ENCODE peak calls at places on chromosomes 2 and 18, in ten cellular contexts. One of them, this sample, is unnamed. For H3K4me1, the result is how much of the 10 kb centered on the place peaks cover.

GRCh38 chr2:203675086-203675485 is 31.4 kb upstream of the CD28 start:
- DNase-seq in right atrium auricular region: no peak
- DNase-seq in fibroblast of lung: peak
- DNase-seq in left ventricle myocardium inferior: no peak
- DNase-seq in adrenal gland: no peak
- DNase-seq in A549: no peak
- DNase-seq in uterus: no peak
- DNase-seq in astrocyte: peak
- DNase-seq in CD8-positive, alpha-beta memory T cell: no peak
- DNase-seq in A673: no peak
- DNase-seq in this sample: no peak

GRCh38 chr2:3377279-3377611 is 373 bp downstream of the EIPR1 start:
- DNase-seq in right atrium auricular region: no peak
- DNase-seq in fibroblast of lung: peak
- DNase-seq in left ventricle myocardium inferior: no peak
- DNase-seq in adrenal gland: no peak
- DNase-seq in A549: peak
- DNase-seq in uterus: no peak
- DNase-seq in astrocyte: peak
- DNase-seq in CD8-positive, alpha-beta memory T cell: no peak
- DNase-seq in A673: peak
- DNase-seq in this sample: no peak

GRCh38 chr2:68330691-68331090 is 10.9 kb upstream of the CNRIP1 start:
- DNase-seq in right atrium auricular region: no peak
- DNase-seq in fibroblast of lung: peak
- DNase-seq in left ventricle myocardium inferior: no peak
- DNase-seq in adrenal gland: no peak
- DNase-seq in A549: no peak
- DNase-seq in uterus: no peak
- DNase-seq in astrocyte: peak
- DNase-seq in CD8-positive, alpha-beta memory T cell: no peak
- DNase-seq in A673: no peak
- DNase-seq in this sample: no peak

GRCh38 chr2:70716131-70716766 is 51.8 kb downstream of the ADD2 start:
- DNase-seq in right atrium auricular region: peak
- DNase-seq in fibroblast of lung: no peak
- DNase-seq in left ventricle myocardium inferior: peak
- DNase-seq in adrenal gland: no peak
- DNase-seq in A549: no peak
- DNase-seq in uterus: no peak
- DNase-seq in astrocyte: no peak
- DNase-seq in CD8-positive, alpha-beta memory T cell: no peak
- DNase-seq in A673: no peak
- DNase-seq in this sample: no peak

GRCh38 chr18:74790451-74790850 is 192.8 kb downstream of the ZNF407 start:
- DNase-seq in right atrium auricular region: no peak
- DNase-seq in fibroblast of lung: no peak
- DNase-seq in left ventricle myocardium inferior: no peak
- DNase-seq in adrenal gland: no peak
- DNase-seq in A549: no peak
- DNase-seq in uterus: no peak
- DNase-seq in astrocyte: no peak
- DNase-seq in CD8-positive, alpha-beta memory T cell: no peak
- DNase-seq in A673: no peak
- DNase-seq in this sample: no peak

GRCh38 chr2:231347081-231347480 is 48.4 kb upstream of the B3GNT7 start:
- DNase-seq in right atrium auricular region: no peak
- DNase-seq in fibroblast of lung: no peak
- DNase-seq in left ventricle myocardium inferior: no peak
- DNase-seq in adrenal gland: no peak
- DNase-seq in A549: no peak
- DNase-seq in uterus: no peak
- DNase-seq in astrocyte: no peak
- DNase-seq in CD8-positive, alpha-beta memory T cell: no peak
- DNase-seq in A673: no peak
- DNase-seq in this sample: no peak

GRCh38 chr2:112995346-112995920 is 9.8 kb upstream of the IL36A start:
- DNase-seq in right atrium auricular region: no peak
- DNase-seq in fibroblast of lung: no peak
- DNase-seq in left ventricle myocardium inferior: no peak
- DNase-seq in adrenal gland: no peak
- DNase-seq in A549: no peak
- DNase-seq in uterus: no peak
- DNase-seq in astrocyte: no peak
- DNase-seq in CD8-positive, alpha-beta memory T cell: no peak
- DNase-seq in A673: no peak
- DNase-seq in this sample: no peak

GRCh38 chr2:27095745-27096651 is 9.4 kb downstream of the KHK start:
- DNase-seq in right atrium auricular region: peak
- DNase-seq in fibroblast of lung: peak
- DNase-seq in left ventricle myocardium inferior: peak
- DNase-seq in adrenal gland: peak
- DNase-seq in A549: peak
- DNase-seq in uterus: peak
- DNase-seq in astrocyte: no peak
- DNase-seq in CD8-positive, alpha-beta memory T cell: no peak
- DNase-seq in A673: peak
- DNase-seq in this sample: no peak

GRCh38 chr2:239343946-239344856 is 56.6 kb downstream of the HDAC4 start:
- DNase-seq in right atrium auricular region: no peak
- DNase-seq in fibroblast of lung: peak
- DNase-seq in left ventricle myocardium inferior: no peak
- DNase-seq in adrenal gland: no peak
- DNase-seq in A549: no peak
- DNase-seq in uterus: peak
- DNase-seq in astrocyte: peak
- DNase-seq in CD8-positive, alpha-beta memory T cell: no peak
- DNase-seq in A673: no peak
- DNase-seq in this sample: no peak

GRCh38 chr18:7002107-7002506 is 115.5 kb downstream of the LAMA1 start:
- DNase-seq in right atrium auricular region: no peak
- DNase-seq in fibroblast of lung: no peak
- DNase-seq in left ventricle myocardium inferior: no peak
- DNase-seq in adrenal gland: no peak
- DNase-seq in A549: no peak
- DNase-seq in uterus: no peak
- DNase-seq in astrocyte: no peak
- DNase-seq in CD8-positive, alpha-beta memory T cell: no peak
- DNase-seq in A673: no peak
- DNase-seq in this sample: no peak

GRCh38 chr2:113692698-113693428 is 63.6 kb downstream of the SLC35F5 start:
- DNase-seq in right atrium auricular region: no peak
- DNase-seq in fibroblast of lung: no peak
- DNase-seq in left ventricle myocardium inferior: no peak
- DNase-seq in adrenal gland: no peak
- DNase-seq in A549: no peak
- DNase-seq in uterus: no peak
- DNase-seq in astrocyte: no peak
- DNase-seq in CD8-positive, alpha-beta memory T cell: no peak
- DNase-seq in A673: no peak
- DNase-seq in this sample: no peak

GRCh38 chr2:143558665-143559064 is 429.4 kb downstream of the ARHGAP15 start:
- DNase-seq in right atrium auricular region: no peak
- DNase-seq in fibroblast of lung: peak
- DNase-seq in left ventricle myocardium inferior: no peak
- DNase-seq in adrenal gland: no peak
- DNase-seq in A549: no peak
- DNase-seq in uterus: peak
- DNase-seq in astrocyte: peak
- DNase-seq in CD8-positive, alpha-beta memory T cell: no peak
- DNase-seq in A673: no peak
- DNase-seq in this sample: no peak

GRCh38 chr18:52339891-52340371 is at the start of gene DCC:
- DNase-seq in right atrium auricular region: no peak
- DNase-seq in fibroblast of lung: peak
- DNase-seq in left ventricle myocardium inferior: no peak
- DNase-seq in adrenal gland: peak
- DNase-seq in A549: peak
- DNase-seq in uterus: no peak
- DNase-seq in astrocyte: peak
- DNase-seq in CD8-positive, alpha-beta memory T cell: no peak
- DNase-seq in A673: peak
- DNase-seq in this sample: no peak

GRCh38 chr2:199499005-199499404 is 41.3 kb upstream of the SATB2 start:
- DNase-seq in right atrium auricular region: no peak
- DNase-seq in fibroblast of lung: no peak
- DNase-seq in left ventricle myocardium inferior: no peak
- DNase-seq in adrenal gland: no peak
- DNase-seq in A549: no peak
- DNase-seq in uterus: no peak
- DNase-seq in astrocyte: no peak
- DNase-seq in CD8-positive, alpha-beta memory T cell: no peak
- DNase-seq in A673: no peak
- DNase-seq in this sample: no peak

DNA sequence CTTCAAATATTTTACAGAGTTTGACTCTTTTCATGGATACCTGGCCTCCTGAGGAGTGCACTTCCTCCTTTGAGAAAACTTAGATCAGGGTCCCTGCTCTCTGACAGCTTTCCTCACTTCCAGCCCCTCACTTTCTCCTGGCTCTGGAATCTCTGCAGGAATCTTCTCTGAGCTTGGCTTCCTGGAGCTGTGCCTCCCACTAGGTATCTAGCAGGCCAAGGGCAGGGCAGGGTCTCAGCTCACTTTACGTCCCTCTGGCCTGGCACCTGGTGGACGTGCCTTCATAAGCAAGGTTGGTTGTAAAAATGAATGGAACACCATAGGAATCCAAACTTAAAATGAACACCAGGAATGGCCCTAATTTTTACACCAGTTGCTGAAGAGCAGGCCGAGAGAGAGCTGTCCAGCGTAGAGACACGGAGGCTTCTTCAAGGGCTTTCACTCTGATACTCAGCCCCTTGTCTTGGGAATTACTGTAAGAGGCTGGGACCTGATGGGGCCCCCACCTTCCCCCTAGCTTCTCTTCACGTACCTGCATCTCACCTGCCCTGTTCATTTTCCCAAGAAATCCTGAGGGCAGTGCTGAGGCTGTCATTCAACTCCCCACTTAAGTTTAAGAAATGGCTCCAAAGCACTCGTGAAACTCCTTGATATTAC is 426.9 kb upstream of the ID2 start:
- DNase-seq in right atrium auricular region: no peak
- DNase-seq in fibroblast of lung: no peak
- DNase-seq in left ventricle myocardium inferior: no peak
- DNase-seq in adrenal gland: no peak
- DNase-seq in A549: no peak
- DNase-seq in uterus: no peak
- DNase-seq in astrocyte: no peak
- DNase-seq in CD8-positive, alpha-beta memory T cell: no peak
- DNase-seq in A673: no peak
- DNase-seq in this sample: no peak
- H3K4me1 ChIP-seq in right atrium auricular region: under half
- H3K4me1 ChIP-seq in fibroblast of lung: under half
- H3K4me1 ChIP-seq in left ventricle myocardium inferior: under half
- H3K4me1 ChIP-seq in adrenal gland: under half
- H3K4me1 ChIP-seq in A549: under half
- H3K4me1 ChIP-seq in uterus: under half
- H3K4me1 ChIP-seq in astrocyte: under half
- H3K4me1 ChIP-seq in CD8-positive, alpha-beta memory T cell: under half
- H3K4me1 ChIP-seq in A673: under half
- H3K4me1 ChIP-seq in this sample: under half

GRCh38 chr18:4547126-4547525 is 92.0 kb upstream of the DLGAP1 start:
- DNase-seq in right atrium auricular region: no peak
- DNase-seq in fibroblast of lung: no peak
- DNase-seq in left ventricle myocardium inferior: no peak
- DNase-seq in adrenal gland: no peak
- DNase-seq in A549: no peak
- DNase-seq in uterus: no peak
- DNase-seq in astrocyte: no peak
- DNase-seq in CD8-positive, alpha-beta memory T cell: no peak
- DNase-seq in A673: no peak
- DNase-seq in this sample: no peak
- H3K27ac ChIP-seq in right atrium auricular region: no peak
- H3K27ac ChIP-seq in fibroblast of lung: no peak
- H3K27ac ChIP-seq in left ventricle myocardium inferior: no peak
- H3K27ac ChIP-seq in adrenal gland: no peak
- H3K27ac ChIP-seq in A549: no peak
- H3K27ac ChIP-seq in uterus: no peak
- H3K27ac ChIP-seq in astrocyte: no peak
- H3K27ac ChIP-seq in CD8-positive, alpha-beta memory T cell: no peak
- H3K27ac ChIP-seq in A673: no peak
- H3K27ac ChIP-seq in this sample: no peak

GRCh38 chr2:235378944-235379343 is 114.9 kb upstream of the AGAP1 start:
- DNase-seq in right atrium auricular region: no peak
- DNase-seq in fibroblast of lung: no peak
- DNase-seq in left ventricle myocardium inferior: no peak
- DNase-seq in adrenal gland: peak
- DNase-seq in A549: no peak
- DNase-seq in uterus: no peak
- DNase-seq in astrocyte: no peak
- DNase-seq in CD8-positive, alpha-beta memory T cell: no peak
- DNase-seq in A673: no peak
- DNase-seq in this sample: no peak

GRCh38 chr2:235378261-235378660 is 115.6 kb upstream of the AGAP1 start:
- DNase-seq in right atrium auricular region: no peak
- DNase-seq in fibroblast of lung: peak
- DNase-seq in left ventricle myocardium inferior: no peak
- DNase-seq in adrenal gland: no peak
- DNase-seq in A549: peak
- DNase-seq in uterus: no peak
- DNase-seq in astrocyte: no peak
- DNase-seq in CD8-positive, alpha-beta memory T cell: no peak
- DNase-seq in A673: peak
- DNase-seq in this sample: no peak

GRCh38 chr2:235371018-235371417 is 122.8 kb upstream of the AGAP1 start:
- DNase-seq in right atrium auricular region: no peak
- DNase-seq in fibroblast of lung: no peak
- DNase-seq in left ventricle myocardium inferior: no peak
- DNase-seq in adrenal gland: no peak
- DNase-seq in A549: no peak
- DNase-seq in uterus: no peak
- DNase-seq in astrocyte: no peak
- DNase-seq in CD8-positive, alpha-beta memory T cell: no peak
- DNase-seq in A673: no peak
- DNase-seq in this sample: no peak

GRCh38 chr2:235373171-235373570 is 120.7 kb upstream of the AGAP1 start:
- DNase-seq in right atrium auricular region: no peak
- DNase-seq in fibroblast of lung: no peak
- DNase-seq in left ventricle myocardium inferior: no peak
- DNase-seq in adrenal gland: no peak
- DNase-seq in A549: no peak
- DNase-seq in uterus: no peak
- DNase-seq in astrocyte: no peak
- DNase-seq in CD8-positive, alpha-beta memory T cell: no peak
- DNase-seq in A673: no peak
- DNase-seq in this sample: no peak
- H3K4me1 ChIP-seq in right atrium auricular region: under half
- H3K4me1 ChIP-seq in fibroblast of lung: under half
- H3K4me1 ChIP-seq in left ventricle myocardium inferior: under half
- H3K4me1 ChIP-seq in adrenal gland: under half
- H3K4me1 ChIP-seq in A549: under half
- H3K4me1 ChIP-seq in uterus: under half
- H3K4me1 ChIP-seq in astrocyte: under half
- H3K4me1 ChIP-seq in CD8-positive, alpha-beta memory T cell: under half
- H3K4me1 ChIP-seq in A673: under half
- H3K4me1 ChIP-seq in this sample: under half

GRCh38 chr2:45888167-45888566 is 236.7 kb downstream of the PRKCE start:
- DNase-seq in right atrium auricular region: no peak
- DNase-seq in fibroblast of lung: peak
- DNase-seq in left ventricle myocardium inferior: no peak
- DNase-seq in adrenal gland: no peak
- DNase-seq in A549: no peak
- DNase-seq in uterus: no peak
- DNase-seq in astrocyte: peak
- DNase-seq in CD8-positive, alpha-beta memory T cell: no peak
- DNase-seq in A673: no peak
- DNase-seq in this sample: no peak
- H3K27ac ChIP-seq in right atrium auricular region: peak
- H3K27ac ChIP-seq in fibroblast of lung: no peak
- H3K27ac ChIP-seq in left ventricle myocardium inferior: no peak
- H3K27ac ChIP-seq in adrenal gland: no peak
- H3K27ac ChIP-seq in A549: no peak
- H3K27ac ChIP-seq in uterus: peak
- H3K27ac ChIP-seq in astrocyte: no peak
- H3K27ac ChIP-seq in CD8-positive, alpha-beta memory T cell: no peak
- H3K27ac ChIP-seq in A673: no peak
- H3K27ac ChIP-seq in this sample: no peak